ENCODE peak calls at places on chromosomes 1 and 21, in seven cellular contexts. X, F, H, I, W, N and R are unnamed samples.

GRCh38 chr1:9331558-9332346 is 39.1 kb downstream of the SPSB1 start:
- DNase-seq in I (no peak), H (no peak), X (no peak), W (no peak), N (no peak), F (no peak), R (no peak)

GRCh38 chr1:20558180-20558579 is 5.8 kb downstream of the FAM43B start:
- DNase-seq in F (no peak), N (no peak), W (no peak), I (no peak), H (no peak), X (no peak), R (no peak)

GRCh38 chr1:202835548-202836072 is 24.9 kb downstream of the PCAT6 start:
- DNase-seq in I (no peak), H (no peak), X (no peak), N (no peak), W (peak; percentile 61), F (no peak), R (no peak)

GRCh38 chr1:3670823-3671251 is 18.5 kb downstream of the TP73 start:
- DNase-seq in N (peak; percentile 73), I (no peak), W (no peak), H (no peak), F (no peak), X (no peak), R (no peak)

GRCh38 chr1:219585837-219586465 is 27.0 kb downstream of the ZC3H11B start:
- DNase-seq in N (no peak), I (no peak), F (no peak), H (no peak), X (no peak), W (no peak), R (no peak)

GRCh38 chr1:209835782-209836298 is 8.1 kb downstream of the UTP25 start:
- DNase-seq in H (no peak), I (no peak), N (no peak), W (peak; percentile 40), F (no peak), X (no peak), R (no peak)

GRCh38 chr1:166884040-166884642 is 8.1 kb upstream of the TADA1 start:
- DNase-seq in N (peak; percentile 74), W (peak; percentile 58), X (peak; percentile 62), H (peak; percentile 70), I (no peak), F (no peak), R (no peak)

GRCh38 chr21:23930565-23930964 is 1676.7 kb downstream of the MRPL39 start:
- DNase-seq in X (no peak), H (no peak), W (no peak), N (no peak), F (no peak), I (no peak), R (no peak)

GRCh38 chr1:203451849-203452784 is 23.5 kb upstream of the PRELP start:
- DNase-seq in I (no peak), X (no peak), N (no peak), F (no peak), H (no peak), W (no peak), R (no peak)

GRCh38 chr1:153380711-153381110 is 5.3 kb upstream of the S100A12 start:
- DNase-seq in X (no peak), I (no peak), H (no peak), N (no peak), W (no peak), F (no peak), R (no peak)

GRCh38 chr1:222404710-222405109 is 143.2 kb downstream of the HHIPL2 start:
- DNase-seq in W (no peak), X (no peak), N (no peak), I (no peak), F (no peak), H (no peak), R (no peak)

GRCh38 chr1:192399161-192399560 is 82.4 kb downstream of the RGS21 start:
- DNase-seq in N (no peak), X (no peak), H (no peak), W (no peak), I (no peak), F (no peak), R (no peak)

GRCh38 chr21:29875873-29876272 is 63.9 kb downstream of the GRIK1 start:
- DNase-seq in X (no peak), F (no peak), W (no peak), N (no peak), I (no peak), H (no peak), R (no peak)

GRCh38 chr1:235683653-235684052 is 34.1 kb upstream of the GNG4 start:
- DNase-seq in X (no peak), N (no peak), F (no peak), W (no peak), I (no peak), H (no peak), R (no peak)

GRCh38 chr1:211577277-211577825 is 1.6 kb downstream of the SLC30A1 start:
- DNase-seq in X (no peak), H (no peak), W (no peak), I (peak; percentile 52), F (no peak), N (no peak), R (no peak)

GRCh38 chr1:93909146-93910050 is at the start of gene GCLM:
- DNase-seq in N (peak; percentile 95), W (peak; percentile 96), H (peak; percentile 93), F (peak; percentile 81), I (peak; percentile 88), X (peak; percentile 96), R (peak; percentile 81)

GRCh38 chr1:185483647-185484450 is 166.8 kb upstream of the IVNS1ABP start:
- DNase-seq in W (no peak), F (peak; percentile 93), I (peak; percentile 38), N (no peak), H (no peak), X (no peak), R (peak; percentile 21)

GRCh38 chr1:4005431-4005830 is 105.4 kb upstream of the C1orf174 start:
- DNase-seq in X (no peak), F (no peak), I (no peak), W (no peak), N (no peak), H (no peak), R (no peak)

GRCh38 chr1:27000817-27001460 is 7.4 kb downstream of the TRNP1 start:
- DNase-seq in X (no peak), W (no peak), I (no peak), N (no peak), F (no peak), H (no peak), R (no peak)

GRCh38 chr1:43302721-43303476 is 2.1 kb downstream of the TIE1 start:
- DNase-seq in I (no peak), X (no peak), F (no peak), N (peak; percentile 34), W (no peak), H (no peak), R (no peak)

GRCh38 chr1:7470904-7471638 is 300.0 kb upstream of the VAMP3 start:
- DNase-seq in N (peak; percentile 95), F (peak; percentile 94), W (no peak), H (no peak), X (no peak), I (no peak), R (peak; percentile 71)

GRCh38 chr1:111193712-111194480 is 6.5 kb downstream of the DENND2D start:
- DNase-seq in N (no peak), W (no peak), X (no peak), I (no peak), H (no peak), F (no peak), R (no peak)

GRCh38 chr1:51193564-51193963 is 42.5 kb upstream of the RNF11 start:
- DNase-seq in I (no peak), W (no peak), H (no peak), N (no peak), F (no peak), X (no peak), R (no peak)